ENCODE peak calls at places on chromosomes 5 and 9, in seven cellular contexts. A is SK-N-SH, U is lung, P is bronchial epithelial cell, B is fibroblast of pulmonary artery, M is kidney, T is GM23338. F is an unnamed sample.

GRCh38 chr9:69834056-69834455 is 13.4 kb downstream of the CFAP95 start:
- DNase-seq in A (no peak), U (no peak), P (no peak), B (no peak), M (no peak), T (no peak), F (no peak)

GRCh38 chr5:40680741-40681350 is 1.1 kb downstream of the PTGER4 start:
- DNase-seq in A (peak; percentile 39), U (peak; percentile 32), P (no peak), B (no peak), M (peak; percentile 75), T (peak; percentile 42), F (no peak)

GRCh38 chr9:137607141-137607857 is 1.8 kb downstream of the ARRDC1 start:
- DNase-seq in A (no peak), U (no peak), P (no peak), B (no peak), M (peak; percentile 78), T (no peak), F (peak; percentile 33)

GRCh38 chr9:811101-811531 is 30.4 kb upstream of the DMRT1 start:
- DNase-seq in A (no peak), U (peak; percentile 83), P (peak; percentile 94), B (no peak), M (no peak), T (no peak), F (no peak)

GRCh38 chr5:76926329-76927105 is 26.3 kb upstream of the CRHBP start:
- DNase-seq in A (no peak), U (no peak), P (no peak), B (peak; percentile 29), M (no peak), T (no peak), F (peak; percentile 8)

GRCh38 chr5:28548856-28549255 is 1510.5 kb upstream of the CDH9 start:
- DNase-seq in A (no peak), U (no peak), P (peak; percentile 63), B (no peak), M (no peak), T (no peak), F (no peak)

GRCh38 chr9:136148766-136149165 is 30.1 kb upstream of the TMEM250 start:
- DNase-seq in A (no peak), U (no peak), P (no peak), B (no peak), M (no peak), T (no peak), F (no peak)

GRCh38 chr9:132752877-132753592 is 82.8 kb downstream of the GTF3C4 start:
- DNase-seq in A (no peak), U (no peak), P (no peak), B (no peak), M (peak; percentile 48), T (no peak), F (no peak)

GRCh38 chr9:77807295-77807694 is 159.2 kb upstream of the GNA14 start:
- DNase-seq in A (no peak), U (no peak), P (peak; percentile 99), B (peak; percentile 99), M (no peak), T (no peak), F (peak; percentile 90)

GRCh38 chr9:35756275-35756742 is 2.2 kb upstream of the MSMP start:
- DNase-seq in A (no peak), U (peak; percentile 79), P (peak; percentile 33), B (peak; percentile 26), M (peak; percentile 88), T (peak; percentile 92), F (no peak)

GRCh38 chr5:80210014-80210413 is 45.8 kb downstream of the SERINC5 start:
- DNase-seq in A (no peak), U (no peak), P (no peak), B (no peak), M (no peak), T (no peak), F (no peak)

GRCh38 chr9:74645007-74645639 is 148.0 kb downstream of the RORB start:
- DNase-seq in A (peak; percentile 32), U (no peak), P (peak; percentile 25), B (peak; percentile 21), M (no peak), T (peak; percentile 75), F (peak; percentile 10)
- TF ChIP-seq CTCF in A (peak; percentile 68), U (no peak), P (peak; percentile 56), B (peak; percentile 62), M (peak; percentile 45), T (peak; percentile 79), F (peak; percentile 57)

GRCh38 chr5:168950241-168950951 is 350.5 kb downstream of the SLIT3 start:
- DNase-seq in A (no peak), U (no peak), P (no peak), B (no peak), M (no peak), T (no peak), F (no peak)
- H3K4me3 ChIP-seq in A (no peak overlapping the region), U (no peak overlapping the region), P (no peak overlapping the region), B (no peak overlapping the region), M (no peak overlapping the region), T (no peak overlapping the region), F (no peak overlapping the region)

DNA sequence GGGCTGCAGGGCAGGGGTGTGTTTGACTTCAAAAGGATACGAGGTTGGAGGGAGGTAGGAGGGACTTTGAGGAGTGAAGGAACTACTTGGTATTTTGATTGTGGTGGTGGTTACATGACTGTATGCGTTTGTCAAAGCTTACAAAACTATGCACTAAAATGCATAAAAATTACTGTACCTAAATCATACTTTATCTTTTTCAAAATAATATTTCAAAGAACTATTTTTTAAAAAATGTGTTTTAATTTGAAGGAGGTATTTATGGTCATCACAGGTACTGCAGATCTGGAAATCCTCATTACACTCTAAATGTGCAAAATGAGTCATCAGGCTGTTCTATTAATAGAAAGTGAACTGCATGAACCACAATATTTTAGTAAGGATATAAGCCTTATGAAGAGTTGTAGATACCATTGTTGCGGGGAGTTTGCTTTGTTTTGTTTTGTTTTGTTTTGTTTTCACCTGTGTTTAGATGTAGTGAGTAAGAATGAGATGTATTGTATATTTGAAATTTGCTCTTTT is 116.9 kb downstream of the ARRDC3 start:
- DNase-seq in A (peak; percentile 15), U (no peak), P (peak; percentile 78), B (peak; percentile 61), M (no peak), T (no peak), F (peak; percentile 51)
- TF ChIP-seq CTCF in A (peak; percentile 29), U (no peak), P (no peak), B (no peak), M (no peak), T (no peak), F (peak; percentile 8)

DNA sequence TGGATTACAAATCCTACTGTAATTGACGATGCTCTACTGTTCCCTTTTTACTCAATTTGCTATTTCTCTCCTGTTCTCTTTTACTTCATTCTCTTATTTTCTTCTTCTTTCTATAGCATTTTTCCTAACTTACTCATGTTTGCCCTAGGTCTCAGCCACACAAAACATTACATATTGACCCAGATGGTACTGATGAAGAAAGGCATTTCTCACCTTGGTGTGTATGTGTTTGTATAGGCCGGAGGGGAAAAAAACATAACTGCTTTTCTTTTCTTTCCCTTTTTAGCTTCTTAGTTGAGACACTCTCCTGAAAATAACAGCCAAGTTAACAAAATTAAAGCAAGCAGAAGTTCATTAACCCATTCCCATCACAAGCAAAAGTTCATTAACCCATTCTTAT is 1019.8 kb upstream of the CDH18 start:
- DNase-seq in A (no peak), U (no peak), P (no peak), B (no peak), M (no peak), T (no peak), F (no peak)
- H3K4me3 ChIP-seq in A (no peak overlapping the region), U (no peak overlapping the region), P (no peak overlapping the region), B (no peak overlapping the region), M (no peak overlapping the region), T (no peak overlapping the region), F (no peak overlapping the region)

GRCh38 chr5:98769256-98770157 is 4.0 kb upstream of the RGMB start:
- DNase-seq in A (peak; percentile 61), U (no peak), P (no peak), B (peak; percentile 53), M (peak; percentile 79), T (peak; percentile 89), F (peak; percentile 69)
- TF ChIP-seq CTCF in A (no peak), U (no peak), P (no peak), B (no peak), M (no peak), T (no peak), F (no peak)

DNA sequence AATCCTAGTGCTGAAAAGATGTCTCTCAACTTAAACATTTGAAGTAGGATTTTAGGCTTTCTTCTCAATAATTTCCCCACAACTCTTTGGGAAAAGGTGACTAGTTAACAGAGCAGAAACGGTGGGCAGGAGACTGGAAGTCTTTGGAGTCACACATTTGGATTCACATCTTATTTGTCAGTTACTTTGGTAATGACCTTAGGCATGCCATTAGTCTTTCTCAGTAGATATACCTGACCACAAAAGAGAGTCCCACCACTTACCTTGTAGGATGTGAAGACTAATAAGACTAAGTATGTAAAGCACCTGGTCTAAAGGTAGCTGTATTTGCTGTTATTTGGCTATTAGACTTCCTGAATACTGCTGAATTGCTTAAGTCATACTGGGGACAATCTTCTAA is 35.4 kb downstream of the DAP start:
- DNase-seq in A (no peak), U (no peak), P (no peak), B (no peak), M (no peak), T (no peak), F (no peak)
- H3K4me3 ChIP-seq in A (peak overlapping the region; percentile 46), U (no peak overlapping the region), P (no peak overlapping the region), B (no peak overlapping the region), M (no peak overlapping the region), T (no peak overlapping the region), F (no peak overlapping the region)

GRCh38 chr5:26024774-26025173 is 1013.6 kb downstream of the CDH9 start:
- DNase-seq in A (peak; percentile 7), U (no peak), P (no peak), B (no peak), M (no peak), T (peak; percentile 56), F (no peak)
- TF ChIP-seq CTCF in A (no peak), U (no peak), P (no peak), B (no peak), M (no peak), T (peak; percentile 79), F (no peak)

GRCh38 chr9:7782390-7783120 is 17.0 kb downstream of the DMAC1 start:
- DNase-seq in A (no peak), U (no peak), P (no peak), B (no peak), M (no peak), T (no peak), F (peak; percentile 32)
- H3K4me3 ChIP-seq in A (no peak overlapping the region), U (no peak overlapping the region), P (no peak overlapping the region), B (no peak overlapping the region), M (no peak overlapping the region), T (no peak overlapping the region), F (no peak overlapping the region)

F was measured in fibroblast of villous mesenchyme.